ENCODE peak calls at places on chromosomes 3 and 15, in four cellular contexts. I, H, C and O are unnamed samples. For H3K4me1, the result is how much of the 10 kb centered on the place peaks cover.

GRCh38 chr15:43085921-43086320 is 19.9 kb downstream of the UBR1 start:
- DNase-seq in C (no peak), I (no peak), H (no peak), O (no peak)

GRCh38 chr3:100992086-100993033 is 861 bp downstream of the ABI3BP start:
- DNase-seq in C (no peak), H (peak), I (no peak), O (peak)

GRCh38 chr3:191136347-191136746 is 62.7 kb upstream of the OSTN start:
- DNase-seq in I (peak), H (no peak), C (no peak), O (no peak)

GRCh38 chr15:78640840-78641733 is at the start of gene CHRNB4:
- DNase-seq in H (peak), C (no peak), I (no peak), O (no peak)

GRCh38 chr3:38114052-38114874 is 22.7 kb downstream of the ACAA1 start:
- DNase-seq in I (no peak), C (no peak), H (no peak), O (no peak)

GRCh38 chr15:31023841-31024240 is 32.4 kb upstream of the MTMR10 start:
- DNase-seq in H (no peak), I (no peak), C (no peak), O (no peak)

GRCh38 chr3:69998759-69999158 is 774 bp upstream of the SAMMSON start:
- DNase-seq in H (no peak), I (no peak), C (no peak), O (no peak)

GRCh38 chr3:46660543-46661523 is 32.6 kb downstream of the ALS2CL start:
- DNase-seq in I (no peak), C (no peak), H (no peak), O (no peak)

GRCh38 chr3:48047841-48048456 is 31.7 kb upstream of the MAP4 start:
- DNase-seq in I (no peak), H (no peak), C (no peak), O (no peak)

GRCh38 chr3:69411331-69411730 is 25.4 kb upstream of the FRMD4B start:
- DNase-seq in H (no peak), I (no peak), C (no peak), O (no peak)

GRCh38 chr15:70099966-70100494 is 2.3 kb upstream of the TLE3 start:
- DNase-seq in H (no peak), I (peak), C (no peak), O (no peak)

GRCh38 chr15:70098461-70099166 is 897 bp upstream of the TLE3 start:
- DNase-seq in C (no peak), I (peak), H (peak), O (peak)

GRCh38 chr15:70100495-70101331 is 3.0 kb upstream of the TLE3 start:
- DNase-seq in I (peak), H (peak), C (no peak), O (peak)

GRCh38 chr15:70098170-70098460 is 398 bp upstream of the TLE3 start:
- DNase-seq in H (peak), I (no peak), C (no peak), O (no peak)

DNA sequence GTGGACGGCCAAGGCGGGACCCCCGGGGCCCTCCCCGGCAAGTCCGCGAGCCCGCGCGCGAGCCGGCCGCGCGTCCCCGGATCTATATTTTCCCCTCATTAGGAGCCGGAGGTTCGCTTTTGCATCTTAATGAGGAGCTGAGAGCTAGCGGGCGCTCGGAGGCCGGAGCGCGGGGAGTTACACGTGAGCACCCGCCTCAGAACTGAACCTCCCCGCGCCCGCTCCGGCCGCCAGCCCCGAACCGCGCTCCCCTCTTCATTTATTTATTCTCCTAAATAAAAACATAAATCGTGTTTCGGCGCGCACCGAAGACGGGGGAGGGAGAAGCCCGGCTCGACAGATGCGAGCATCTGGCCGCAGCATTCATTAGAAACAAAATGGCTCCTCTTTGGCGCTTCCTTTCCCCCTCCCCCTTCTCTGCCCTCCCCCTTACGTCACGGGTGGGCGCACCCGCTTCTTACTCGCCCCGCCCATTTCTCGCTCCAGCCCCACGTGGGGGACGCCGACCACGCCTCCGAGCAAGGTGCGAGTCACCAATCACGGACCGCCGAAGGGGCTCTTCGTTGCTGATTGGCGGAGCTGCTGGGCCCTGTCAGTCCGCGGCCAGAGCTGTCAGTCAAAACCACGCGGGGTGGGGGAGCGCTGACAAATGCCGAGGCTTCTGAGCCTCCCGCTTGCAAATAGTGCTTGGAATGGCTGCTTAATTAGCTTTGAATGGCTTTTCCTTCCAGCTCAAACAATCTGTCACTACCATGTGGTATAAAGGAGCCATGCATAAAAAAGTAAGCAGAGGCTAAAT is 1.6 kb upstream of the TLE3 start:
- DNase-seq in I (peak), H (peak), C (peak), O (peak)
- TF ChIP-seq POLR2A in I (peak), H (peak), C (peak), O (peak)

GRCh38 chr3:72411843-72412242 is 436.4 kb downstream of the SHQ1 start:
- DNase-seq in I (no peak), C (no peak), H (no peak), O (no peak)

GRCh38 chr3:72411102-72411501 is 437.1 kb downstream of the SHQ1 start:
- DNase-seq in I (no peak), H (no peak), C (no peak), O (no peak)

GRCh38 chr3:72408983-72409779 is 439.1 kb downstream of the SHQ1 start:
- DNase-seq in H (no peak), C (no peak), I (no peak), O (no peak)

GRCh38 chr3:72401005-72401404 is 447.2 kb downstream of the SHQ1 start:
- DNase-seq in H (no peak), C (no peak), I (no peak), O (no peak)

GRCh38 chr3:72405943-72406585 is 442.2 kb downstream of the SHQ1 start:
- DNase-seq in H (no peak), C (no peak), I (no peak), O (no peak)
- H3K4me1 ChIP-seq in H (under half), C (half or more), I (under half), O (under half)

GRCh38 chr3:197393711-197394110 is 95.3 kb upstream of the DLG1 start:
- DNase-seq in H (no peak), C (no peak), I (no peak), O (no peak)
- H3K27ac ChIP-seq in H (no peak), C (peak), I (no peak), O (no peak)

DNA sequence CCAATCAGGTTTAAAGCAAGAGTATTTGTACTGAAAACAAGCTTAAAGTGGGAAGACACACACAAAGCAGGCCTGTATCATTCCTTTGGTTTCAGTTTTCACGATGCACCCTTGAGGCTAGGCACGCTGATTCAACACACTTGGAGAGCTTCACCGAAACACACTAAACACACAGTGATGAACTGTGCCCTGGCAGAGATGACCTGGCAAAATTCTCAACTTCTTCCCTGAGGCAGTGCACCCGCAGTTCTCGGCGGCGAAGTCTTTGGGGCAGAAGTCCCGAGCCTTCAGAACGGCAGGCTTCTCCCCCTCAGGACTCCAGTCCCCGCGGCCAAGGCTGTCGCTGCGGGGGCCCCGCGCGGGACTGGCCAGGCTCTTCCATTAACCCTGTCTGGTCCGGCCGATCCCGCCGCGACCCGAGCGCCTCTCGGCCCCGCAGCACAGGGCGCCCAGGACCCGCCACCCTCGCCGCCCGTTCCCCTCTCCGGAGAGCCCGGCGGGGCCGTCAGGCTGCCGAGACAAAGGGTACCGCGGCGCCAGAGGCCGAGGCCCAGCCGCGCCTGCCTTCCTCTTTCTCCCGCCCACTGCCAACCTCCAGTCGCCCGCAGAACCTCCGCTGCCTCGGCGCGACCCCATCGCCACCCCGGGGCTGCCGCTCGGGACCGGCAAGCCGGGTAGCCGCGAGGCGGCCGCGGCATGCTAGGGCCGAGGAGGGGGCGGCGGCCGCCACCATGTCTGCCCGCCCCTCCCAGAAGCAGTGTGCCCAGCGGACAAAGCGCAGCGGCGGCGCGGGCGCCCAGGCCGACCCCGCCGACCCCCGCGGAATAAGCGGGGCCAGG is 780 bp downstream of the GABPB1 start:
- DNase-seq in I (peak), H (peak), C (peak), O (peak)
- TF ChIP-seq POLR2A in I (peak), H (peak), C (peak), O (no peak)

GRCh38 chr3:23824699-23825444 is 19.1 kb downstream of the UBE2E1 start:
- DNase-seq in H (no peak), I (no peak), C (no peak), O (peak)

GRCh38 chr3:23823620-23824019 is 17.9 kb downstream of the UBE2E1 start:
- DNase-seq in C (no peak), I (no peak), H (no peak), O (no peak)

GRCh38 chr3:23820888-23821287 is 15.1 kb downstream of the UBE2E1 start:
- DNase-seq in H (no peak), C (no peak), I (no peak), O (no peak)

GRCh38 chr3:23821858-23822257 is 16.1 kb downstream of the UBE2E1 start:
- DNase-seq in I (no peak), C (no peak), H (no peak), O (no peak)

DNA sequence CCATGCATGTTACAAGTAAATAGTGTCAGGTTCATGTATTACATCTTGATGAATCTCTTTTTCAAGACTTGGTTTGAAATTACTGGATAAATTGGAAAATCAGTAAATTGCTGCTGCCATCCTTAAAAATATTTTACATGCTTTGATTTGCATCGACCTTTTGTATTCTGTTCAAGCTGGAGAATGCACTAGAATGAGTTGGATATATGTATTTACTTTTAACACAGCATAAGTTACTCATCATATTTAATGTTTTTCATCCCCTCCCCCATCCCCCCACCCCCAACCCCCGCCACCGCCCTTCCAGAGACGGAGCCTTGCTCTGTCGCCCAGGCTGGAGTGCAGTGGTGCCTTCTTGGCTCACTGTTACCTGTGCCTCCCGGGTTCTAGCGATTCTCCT is 16.8 kb downstream of the UBE2E1 start:
- DNase-seq in C (no peak), H (no peak), I (no peak), O (no peak)
- H3K4me1 ChIP-seq in C (half or more), H (under half), I (under half), O (under half)

DNA sequence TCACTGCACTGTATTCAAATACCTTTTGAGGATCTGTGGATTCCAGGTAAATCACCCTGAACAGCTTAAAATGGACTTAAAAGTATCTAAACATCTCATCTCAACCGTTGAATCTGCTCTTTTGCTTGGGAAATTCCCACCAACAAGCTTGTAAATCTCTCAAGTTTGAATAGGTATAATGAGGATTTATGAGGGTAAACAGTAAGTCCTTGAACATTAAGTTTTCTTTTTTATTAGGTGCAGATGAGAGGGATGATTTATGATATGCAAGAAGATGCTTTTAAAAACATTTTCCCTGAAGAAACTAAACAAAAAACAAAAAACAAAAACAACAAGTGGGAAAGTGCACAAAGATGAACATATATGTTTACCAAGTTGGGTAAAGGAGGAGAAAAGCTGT is 290.6 kb downstream of the ROBO1 start:
- DNase-seq in C (no peak), H (no peak), I (no peak), O (no peak)
- H3K27ac ChIP-seq in C (no peak), H (no peak), I (no peak), O (no peak)

DNA sequence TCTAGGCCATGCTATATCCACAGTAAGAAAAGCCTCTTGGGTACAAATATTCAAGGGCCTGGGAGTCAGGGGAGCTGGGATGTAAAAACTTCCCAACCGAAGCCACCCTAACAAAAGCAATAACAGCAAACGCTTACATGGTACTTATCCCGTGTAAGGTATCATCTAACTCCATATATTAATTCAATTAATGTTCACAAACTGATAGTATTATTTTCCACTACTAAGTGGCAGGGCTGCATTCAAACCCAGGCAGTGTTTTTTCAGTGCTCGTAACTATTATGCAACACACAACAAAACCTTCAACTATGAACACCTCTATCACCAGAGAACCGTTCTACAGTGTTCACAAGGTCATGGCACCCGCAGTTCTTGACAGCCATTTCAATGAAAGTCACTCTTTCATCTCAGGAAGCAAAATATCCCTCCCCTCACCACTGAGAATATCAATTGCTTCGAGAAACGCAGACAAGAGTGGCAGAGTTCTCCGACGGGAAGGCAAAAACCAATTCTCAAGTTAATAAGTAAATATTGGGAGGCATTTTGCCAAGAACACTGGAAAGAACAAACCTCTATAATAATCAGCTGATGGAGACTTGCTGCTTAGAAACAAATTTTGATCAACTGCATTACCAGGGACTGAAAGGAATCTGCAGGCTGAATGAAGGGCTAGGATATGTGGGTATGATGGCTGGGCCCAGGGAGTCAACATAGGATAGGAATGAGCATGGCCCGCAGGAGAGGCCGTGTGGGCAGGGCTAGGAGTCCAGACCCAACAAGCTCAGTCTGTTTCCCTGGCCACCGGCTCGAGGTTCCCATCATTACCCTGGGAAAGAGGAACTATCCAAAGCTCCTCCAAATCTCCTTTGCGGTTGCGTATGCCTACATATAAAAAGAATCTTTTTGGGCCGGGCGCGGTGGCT is 72.3 kb downstream of the XXYLT1 start:
- DNase-seq in I (no peak), H (no peak), C (no peak), O (no peak)
- TF ChIP-seq POLR2A in I (no peak), H (no peak), C (no peak), O (no peak)